ENCODE peak calls at places on chromosomes 11 and 22, in four cellular contexts. P is WERI-Rb-1, I is neural crest cell, X is body of pancreas. B is an unnamed sample.

GRCh38 chr22:22691055-22691454 is 46.6 kb downstream of the GGTLC2 start:
- DNase-seq in P (no peak), I (no peak), X (no peak), B (no peak)

GRCh38 chr11:110075087-110075821 is 17.9 kb upstream of the ZC3H12C start:
- DNase-seq in P (no peak), I (no peak), X (peak), B (no peak)

GRCh38 chr11:69801513-69802335 is 17.5 kb downstream of the FGF3 start:
- DNase-seq in P (peak), I (peak), X (peak), B (peak)

GRCh38 chr22:18044548-18045271 is 20.3 kb upstream of the MICAL3 start:
- DNase-seq in P (no peak), I (no peak), X (peak), B (no peak)

GRCh38 chr22:31496735-31497146 is 405 bp downstream of the SFI1 start:
- DNase-seq in P (no peak), I (no peak), X (no peak), B (peak)

GRCh38 chr11:119318240-119319135 is 1.6 kb upstream of the MCAM start:
- DNase-seq in P (no peak), I (no peak), X (no peak), B (no peak)

GRCh38 chr11:36622431-36623136 is 24.5 kb upstream of the RAG2 start:
- DNase-seq in P (peak), I (no peak), X (no peak), B (no peak)

GRCh38 chr22:49209452-49210195 is 618.0 kb downstream of the BRD1 start:
- DNase-seq in P (peak), I (no peak), X (peak), B (no peak)

GRCh38 chr11:43573233-43573632 is 107.3 kb upstream of the HSD17B12 start:
- DNase-seq in P (peak), I (peak), X (no peak), B (peak)

GRCh38 chr22:32323513-32324164 is 34.0 kb upstream of the RFPL3 start:
- DNase-seq in P (no peak), I (no peak), X (no peak), B (no peak)

GRCh38 chr11:94728541-94728940 is 39.6 kb upstream of the AMOTL1 start:
- DNase-seq in P (no peak), I (no peak), X (no peak), B (no peak)

GRCh38 chr22:40220316-40221054 is 42.8 kb downstream of the TNRC6B start:
- DNase-seq in P (no peak), I (no peak), X (no peak), B (no peak)

GRCh38 chr22:19827341-19828034 is 27.2 kb downstream of the GNB1L start:
- DNase-seq in P (no peak), I (no peak), X (no peak), B (no peak)

GRCh38 chr22:44894782-44895181 is 115.0 kb downstream of the PHF21B start:
- DNase-seq in P (peak), I (no peak), X (no peak), B (no peak)

GRCh38 chr11:38315151-38315550 is 1717.1 kb upstream of the RAG2 start:
- DNase-seq in P (no peak), I (no peak), X (no peak), B (no peak)

GRCh38 chr11:114089748-114090147 is 30.2 kb downstream of the ZBTB16 start:
- DNase-seq in P (no peak), I (no peak), X (peak), B (no peak)

GRCh38 chr11:46239801-46240061 is 37.7 kb upstream of the CREB3L1 start:
- DNase-seq in P (peak), I (no peak), X (no peak), B (no peak)

GRCh38 chr11:88167853-88168252 is 7.4 kb downstream of the RAB38 start:
- DNase-seq in P (no peak), I (no peak), X (no peak), B (no peak)

GRCh38 chr22:19869497-19870152 is 15.0 kb upstream of the GNB1L start:
- DNase-seq in P (peak), I (no peak), X (peak), B (no peak)

GRCh38 chr11:120106354-120106753 is 31.6 kb downstream of the TRIM29 start:
- DNase-seq in P (no peak), I (no peak), X (no peak), B (no peak)

GRCh38 chr11:23284626-23285025 is 424.4 kb upstream of the CCDC179 start:
- DNase-seq in P (no peak), I (no peak), X (no peak), B (no peak)

GRCh38 chr11:34501500-34501899 is 12.1 kb downstream of the ELF5 start:
- DNase-seq in P (no peak), I (no peak), X (no peak), B (no peak)

GRCh38 chr11:3840870-3841425 is at the start of gene RHOG:
- DNase-seq in P (peak), I (peak), X (peak), B (peak)

GRCh38 chr22:40605676-40606250 is 30.8 kb downstream of the MRTFA start:
- DNase-seq in P (no peak), I (no peak), X (no peak), B (no peak)

GRCh38 chr22:36086170-36086490 is 57.5 kb upstream of the RBFOX2 start:
- DNase-seq in P (no peak), I (no peak), X (no peak), B (no peak)

GRCh38 chr11:128448487-128448886 is 138.9 kb downstream of the ETS1 start:
- DNase-seq in P (no peak), I (no peak), X (peak), B (no peak)

GRCh38 chr22:37203354-37204044 is 8.8 kb downstream of the SSTR3 start:
- DNase-seq in P (no peak), I (no peak), X (no peak), B (no peak)

GRCh38 chr22:49962012-49962750 is 1.6 kb downstream of the PIM3 start:
- DNase-seq in P (peak), I (no peak), X (peak), B (peak)

GRCh38 chr22:17569971-17570511 is 6.7 kb downstream of the SLC25A18 start:
- DNase-seq in P (no peak), I (no peak), X (no peak), B (no peak)

GRCh38 chr22:35629406-35630234 is 12.5 kb upstream of the MB start:
- DNase-seq in P (no peak), I (no peak), X (peak), B (no peak)

GRCh38 chr11:114551060-114551459 is 8.6 kb downstream of the NXPE1 start:
- DNase-seq in P (no peak), I (no peak), X (no peak), B (no peak)

DNA sequence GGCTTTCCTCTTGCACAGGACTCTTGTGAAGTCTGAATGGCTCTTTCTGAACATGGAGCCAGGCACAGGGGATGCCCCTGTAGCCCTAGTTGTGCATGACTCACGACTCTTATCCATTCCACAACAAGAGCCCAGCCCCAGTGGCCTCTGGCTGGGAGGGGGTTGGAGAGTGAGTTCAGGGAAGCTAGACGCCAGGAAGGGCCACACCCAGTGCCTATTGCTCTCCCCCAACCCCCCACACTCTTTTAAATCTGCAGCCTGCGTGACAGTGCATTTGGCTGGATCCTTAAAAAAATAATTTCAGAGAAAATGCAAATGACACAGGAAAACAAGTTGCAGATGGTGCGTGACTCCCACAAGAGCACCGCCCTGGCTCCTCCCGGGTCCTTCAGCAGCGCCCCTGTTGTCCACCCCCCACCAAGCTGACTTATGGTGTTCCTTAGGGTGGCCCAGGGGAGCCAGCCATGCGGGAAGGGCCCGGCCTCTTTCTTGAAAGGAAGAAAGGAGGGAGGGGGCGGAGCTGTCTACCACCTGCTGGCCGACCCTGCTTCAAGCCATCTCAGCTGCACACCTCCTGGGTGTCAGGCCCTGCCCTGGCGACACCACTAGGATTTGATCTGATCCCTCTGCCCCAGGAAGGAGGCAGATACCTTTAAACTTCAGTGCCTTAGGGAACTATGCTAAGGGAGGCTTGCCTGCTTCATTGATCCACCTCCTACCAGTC is 74.7 kb downstream of the MN1 start:
- DNase-seq in P (peak), I (no peak), X (no peak), B (no peak)
- TF ChIP-seq CTCF in P (no peak), I (no peak), X (no peak), B (no peak)

GRCh38 chr22:47298017-47298820 is 535.8 kb downstream of the TBC1D22A start:
- DNase-seq in P (no peak), I (no peak), X (no peak), B (no peak)
- TF ChIP-seq CTCF in P (no peak), I (no peak), X (no peak), B (no peak)

DNA sequence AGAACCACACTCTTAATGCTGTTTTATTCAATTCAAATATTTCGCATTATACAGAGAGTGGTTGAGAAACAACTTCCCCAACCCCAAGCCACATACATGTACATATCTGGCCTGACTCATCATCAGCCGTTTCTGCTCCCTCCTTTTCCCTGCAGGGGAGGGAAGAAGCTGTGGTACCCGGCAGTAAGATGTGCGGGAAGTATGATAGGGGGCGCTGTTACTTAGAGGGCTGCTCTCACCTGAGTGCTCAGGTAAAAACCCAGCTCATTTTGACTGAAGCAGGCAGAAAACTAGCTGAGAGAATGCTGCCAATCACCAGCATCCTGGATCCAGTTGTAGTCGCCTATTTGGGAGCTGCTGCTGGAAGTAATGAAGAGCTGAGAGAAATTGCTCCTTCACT is 85.6 kb downstream of the NELL1 start:
- DNase-seq in P (peak), I (no peak), X (no peak), B (no peak)
- TF ChIP-seq CTCF in P (peak), I (no peak), X (no peak), B (no peak)

DNA sequence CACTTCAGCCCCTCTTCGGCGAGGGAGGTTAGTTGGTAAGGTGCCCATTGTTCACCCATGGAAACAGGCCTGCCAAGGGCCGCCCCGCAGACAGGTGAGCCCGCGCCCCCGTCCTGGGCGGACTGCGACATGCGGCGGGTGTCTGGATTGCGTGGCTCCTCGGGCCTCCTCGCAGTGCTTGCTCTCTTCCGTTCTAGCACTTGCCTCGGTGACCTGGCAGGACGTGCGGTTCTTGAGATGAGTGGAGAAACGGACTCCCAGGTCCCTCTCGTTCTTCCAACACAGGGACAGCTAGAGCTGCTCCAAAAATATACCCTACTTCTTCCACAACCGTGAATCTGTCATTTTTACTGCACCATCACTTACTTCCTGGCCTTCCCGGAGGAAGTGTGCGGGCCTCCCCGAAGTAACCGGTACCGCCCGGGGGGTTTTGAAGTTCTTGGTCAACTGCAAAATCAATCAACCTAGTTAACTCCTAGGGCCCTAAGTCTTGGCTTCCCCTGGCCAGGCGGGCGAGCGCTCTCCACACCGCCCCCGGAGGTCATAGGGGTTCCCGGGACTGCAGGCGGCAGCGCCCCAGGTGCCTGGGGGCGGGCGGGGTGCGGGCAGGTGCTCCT is 745 bp upstream of the ZBTB44 start:
- DNase-seq in P (no peak), I (no peak), X (peak), B (peak)
- TF ChIP-seq CTCF in P (no peak), I (no peak), X (peak), B (no peak)

GRCh38 chr11:2189938-2190669 is 18.5 kb upstream of the TH start:
- DNase-seq in P (no peak), I (no peak), X (no peak), B (no peak)

GRCh38 chr11:2187267-2187707 is 15.7 kb upstream of the TH start:
- DNase-seq in P (no peak), I (no peak), X (no peak), B (no peak)

GRCh38 chr11:2185324-2186085 is 13.9 kb upstream of the TH start:
- DNase-seq in P (no peak), I (no peak), X (no peak), B (no peak)

GRCh38 chr11:2188745-2189144 is 17.1 kb upstream of the TH start:
- DNase-seq in P (no peak), I (no peak), X (no peak), B (no peak)

GRCh38 chr11:2186669-2187266 is 15.2 kb upstream of the TH start:
- DNase-seq in P (peak), I (peak), X (no peak), B (peak)
- TF ChIP-seq CTCF in P (peak), I (peak), X (peak), B (peak)

GRCh38 chr11:59770324-59770723 is 15.1 kb downstream of the STX3 start:
- DNase-seq in P (no peak), I (no peak), X (no peak), B (no peak)

GRCh38 chr11:59773082-59773438 is 17.9 kb downstream of the STX3 start:
- DNase-seq in P (no peak), I (no peak), X (no peak), B (no peak)

GRCh38 chr11:59770869-59771268 is 15.7 kb downstream of the STX3 start:
- DNase-seq in P (no peak), I (no peak), X (no peak), B (no peak)

GRCh38 chr11:59769828-59770227 is 14.7 kb downstream of the STX3 start:
- DNase-seq in P (no peak), I (no peak), X (no peak), B (no peak)

GRCh38 chr11:59771605-59772004 is 16.4 kb downstream of the STX3 start:
- DNase-seq in P (no peak), I (no peak), X (no peak), B (no peak)
- TF ChIP-seq CTCF in P (no peak), I (no peak), X (no peak), B (no peak)

B was measured in endothelial cell.